ENCODE peak calls at places on chromosomes 6 and 20, in nine cellular contexts. B is GM06990, Y is HFFc6, L is OCI-LY7, F is choroid plexus epithelial cell, K is lower lobe of right lung, R is left ventricle myocardium inferior, G is progenitor cell of endocrine pancreas, E is pancreas. S is an unnamed sample.

GRCh38 chr6:86775893-86776292 is 161.4 kb upstream of the HTR1E start:
- DNase-seq in B (no peak), Y (no peak), L (peak; percentile 20), F (no peak), K (no peak), R (no peak), G (no peak), E (no peak), S (no peak)

GRCh38 chr20:4813076-4813838 is 91.5 kb downstream of the PRND start:
- DNase-seq in B (peak; percentile 84), Y (no peak), L (peak; percentile 87), F (peak; percentile 24), K (no peak), R (no peak), G (no peak), E (no peak), S (no peak)

GRCh38 chr6:158810149-158811095 is 8.7 kb downstream of the EZR start:
- DNase-seq in B (no peak), Y (no peak), L (no peak), F (no peak), K (no peak), R (no peak), G (no peak), E (no peak), S (no peak)

GRCh38 chr6:16291739-16292138 is 53.4 kb downstream of the GMPR start:
- DNase-seq in B (no peak), Y (no peak), L (no peak), F (no peak), K (no peak), R (no peak), G (no peak), E (no peak), S (no peak)

GRCh38 chr20:62464080-62464770 is 11.6 kb downstream of the GATA5 start:
- DNase-seq in B (no peak), Y (no peak), L (no peak), F (no peak), K (no peak), R (no peak), G (no peak), E (no peak), S (no peak)

GRCh38 chr6:7390218-7390878 is 740 bp downstream of the RIOK1 start:
- DNase-seq in B (no peak), Y (peak; percentile 3), L (peak; percentile 48), F (peak; percentile 89), K (no peak), R (no peak), G (no peak), E (no peak), S (no peak)

GRCh38 chr20:37727247-37727956 is 33.6 kb downstream of the CTNNBL1 start:
- DNase-seq in B (no peak), Y (no peak), L (no peak), F (peak; percentile 76), K (no peak), R (no peak), G (no peak), E (no peak), S (no peak)

GRCh38 chr20:33019465-33020277 is 11.8 kb upstream of the BPIFB6 start:
- DNase-seq in B (no peak), Y (no peak), L (no peak), F (no peak), K (no peak), R (no peak), G (no peak), E (no peak), S (no peak)

GRCh38 chr6:12280458-12280857 is 9.7 kb upstream of the EDN1 start:
- DNase-seq in B (no peak), Y (peak; percentile 87), L (no peak), F (peak; percentile 45), K (no peak), R (no peak), G (no peak), E (no peak), S (no peak)

GRCh38 chr6:12280901-12281300 is 9.3 kb upstream of the EDN1 start:
- DNase-seq in B (no peak), Y (no peak), L (no peak), F (no peak), K (no peak), R (no peak), G (no peak), E (no peak), S (no peak)

GRCh38 chr6:12286381-12287132 is 3.6 kb upstream of the EDN1 start:
- DNase-seq in B (no peak), Y (peak; percentile 82), L (no peak), F (peak; percentile 34), K (no peak), R (no peak), G (no peak), E (no peak), S (no peak)

GRCh38 chr6:12288211-12288618 is 1.9 kb upstream of the EDN1 start:
- DNase-seq in B (no peak), Y (no peak), L (no peak), F (no peak), K (peak; percentile 58), R (no peak), G (no peak), E (peak; percentile 64), S (no peak)

DNA sequence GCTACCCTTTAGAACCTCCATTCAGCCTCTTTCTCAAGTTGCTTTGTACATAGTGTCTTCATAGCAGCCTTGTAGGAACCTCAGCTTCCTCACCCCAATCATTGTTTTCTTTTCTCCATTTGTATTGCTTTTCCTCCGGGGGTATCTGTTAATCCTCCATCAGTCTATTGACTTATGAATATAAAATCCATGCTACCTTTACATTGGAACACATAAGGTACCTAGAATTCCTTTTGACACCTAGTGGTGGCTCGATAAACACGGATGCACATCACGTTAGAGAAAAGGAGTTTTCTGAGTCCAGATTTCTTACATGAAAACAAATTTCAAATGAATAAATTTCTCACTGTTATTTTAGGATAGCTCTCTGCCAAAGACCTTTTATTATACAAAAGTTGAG is 6.3 kb upstream of the EDN1 start:
- DNase-seq in B (no peak), Y (no peak), L (no peak), F (no peak), K (no peak), R (no peak), G (no peak), E (no peak), S (no peak)
- TF ChIP-seq CTCF in B (no peak), Y (peak; percentile 26), L (no peak), F (no peak), K (no peak), R (no peak), G (no peak), E (no peak), S (peak; percentile 31)

DNA sequence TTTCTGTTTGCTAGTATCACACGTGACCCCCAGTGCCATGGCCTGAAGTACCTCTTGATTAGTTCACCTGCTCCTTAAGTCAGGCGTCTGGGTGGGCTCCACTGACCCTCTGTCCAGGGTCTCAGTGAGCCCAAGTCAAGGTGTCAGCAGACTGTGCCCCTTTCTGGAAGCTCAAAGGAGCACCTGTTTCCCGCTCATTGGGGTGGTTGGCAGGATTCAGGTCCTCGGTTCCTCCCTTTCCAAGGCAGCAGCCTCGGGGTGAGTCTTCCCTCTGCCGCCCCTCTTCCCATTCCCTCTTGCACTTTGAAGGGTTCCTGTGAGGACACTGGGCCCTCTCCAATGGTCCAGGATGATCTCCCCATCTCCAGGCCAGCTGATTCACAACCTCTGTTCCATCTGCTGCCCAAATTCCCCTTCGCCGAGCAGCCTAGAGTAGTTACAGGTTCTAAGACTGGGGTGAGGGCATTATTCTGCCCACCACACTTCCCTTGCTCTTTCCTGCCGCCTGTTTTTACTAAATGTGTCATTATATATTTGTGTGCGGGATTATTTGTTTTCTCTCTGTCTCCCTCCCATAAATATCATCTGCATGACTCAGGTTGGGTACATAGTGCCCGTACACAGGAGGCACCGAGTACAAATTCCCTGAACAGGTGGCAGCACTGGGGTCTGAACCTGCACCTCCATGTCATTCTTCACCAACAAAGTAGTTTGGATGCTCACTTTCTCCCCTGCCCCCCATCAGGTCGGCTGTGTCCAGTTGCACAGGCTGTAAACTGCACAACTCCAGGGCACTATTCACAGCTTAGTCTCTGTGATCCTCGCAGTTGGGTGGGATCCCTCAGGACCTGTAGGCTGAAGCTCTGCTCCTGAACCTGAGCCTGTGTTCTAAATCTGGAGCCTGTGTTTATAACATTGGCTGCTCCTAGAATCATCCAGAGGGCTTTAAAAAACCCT is 58.5 kb downstream of the RBM38 start:
- DNase-seq in B (no peak), Y (no peak), L (no peak), F (no peak), K (no peak), R (no peak), G (no peak), E (no peak), S (no peak)
- TF ChIP-seq CTCF in B (no peak), Y (no peak), L (peak; percentile 26), F (no peak), K (no peak), R (no peak), G (no peak), E (no peak), S (no peak)

GRCh38 chr20:49787371-49788357 is 25.0 kb upstream of the SLC9A8 start:
- DNase-seq in B (no peak), Y (no peak), L (no peak), F (no peak), K (no peak), R (no peak), G (no peak), E (no peak), S (no peak)

GRCh38 chr20:49785851-49786174 is 26.8 kb upstream of the SLC9A8 start:
- DNase-seq in B (peak; percentile 73), Y (no peak), L (peak; percentile 68), F (no peak), K (no peak), R (no peak), G (no peak), E (no peak), S (no peak)

GRCh38 chr20:49785149-49785850 is 27.3 kb upstream of the SLC9A8 start:
- DNase-seq in B (no peak), Y (no peak), L (no peak), F (no peak), K (no peak), R (no peak), G (no peak), E (no peak), S (no peak)

GRCh38 chr20:49786226-49786625 is 26.4 kb upstream of the SLC9A8 start:
- DNase-seq in B (peak; percentile 34), Y (no peak), L (no peak), F (no peak), K (no peak), R (no peak), G (no peak), E (no peak), S (no peak)

DNA sequence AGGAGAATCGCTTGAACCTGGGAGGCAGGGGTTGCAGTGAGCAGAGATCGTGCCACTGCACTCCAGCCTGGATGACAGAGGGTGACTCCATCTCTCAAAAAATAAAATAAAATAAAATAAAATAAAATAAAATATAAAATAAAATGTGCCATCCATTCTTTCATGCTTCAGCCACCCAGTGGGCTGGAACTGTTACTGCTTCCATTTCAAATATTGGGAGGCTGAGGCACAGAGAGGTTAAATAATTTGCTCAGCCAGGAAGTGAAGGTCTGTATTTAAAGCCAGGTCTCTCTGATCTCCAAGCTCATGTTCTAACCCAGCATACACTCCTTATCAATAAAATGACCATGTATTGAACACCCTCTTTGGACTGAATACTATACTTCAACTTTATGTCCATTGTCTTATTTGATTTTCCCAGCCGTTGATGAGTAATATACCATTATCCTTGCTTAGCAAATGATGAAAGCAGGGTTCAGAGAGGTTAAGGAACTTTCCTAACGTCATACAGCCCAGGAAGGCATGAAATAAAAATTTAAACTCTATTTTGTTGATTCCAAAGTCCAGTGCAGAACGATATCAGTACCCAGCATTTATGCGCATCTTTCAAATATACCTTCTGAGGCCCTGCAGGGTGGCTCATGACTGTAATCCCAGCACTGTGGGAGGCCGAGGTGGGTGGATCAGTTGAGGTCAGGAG is 25.8 kb upstream of the SLC9A8 start:
- DNase-seq in B (no peak), Y (no peak), L (peak; percentile 40), F (peak; percentile 49), K (no peak), R (no peak), G (no peak), E (no peak), S (no peak)
- TF ChIP-seq CTCF in B (peak; percentile 27), Y (peak; percentile 76), L (peak; percentile 55), F (peak; percentile 63), K (peak; percentile 23), R (peak; percentile 39), G (peak; percentile 39), E (no peak), S (peak; percentile 64)

GRCh38 chr6:160156842-160157241 is 35.2 kb downstream of the SLC22A1 start:
- DNase-seq in B (no peak), Y (no peak), L (no peak), F (peak; percentile 53), K (no peak), R (no peak), G (no peak), E (no peak), S (no peak)

GRCh38 chr6:160160450-160160849 is 38.8 kb downstream of the SLC22A1 start:
- DNase-seq in B (no peak), Y (no peak), L (no peak), F (peak; percentile 65), K (no peak), R (no peak), G (no peak), E (no peak), S (no peak)

DNA sequence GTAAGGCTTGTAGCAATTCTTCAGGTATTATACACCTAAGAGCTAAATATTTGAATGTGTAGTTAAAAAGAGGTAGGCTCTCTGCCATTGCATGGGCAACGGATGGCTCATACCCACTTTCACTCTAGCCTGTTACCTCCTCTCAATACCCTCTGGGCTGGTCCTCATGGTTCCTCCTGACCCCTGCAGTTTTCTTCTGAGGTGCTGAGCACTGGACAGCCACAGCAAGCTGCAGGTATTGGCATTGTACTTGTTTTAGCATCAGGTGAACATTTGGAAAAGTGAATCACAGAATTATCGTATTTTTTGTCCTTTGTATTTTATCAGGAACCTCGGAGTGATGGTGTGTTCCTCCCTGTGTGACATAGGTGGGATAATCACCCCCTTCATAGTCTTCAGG is 32.9 kb downstream of the SLC22A1 start:
- DNase-seq in B (no peak), Y (no peak), L (no peak), F (no peak), K (no peak), R (no peak), G (no peak), E (no peak), S (no peak)
- TF ChIP-seq CTCF in B (no peak), Y (no peak), L (no peak), F (no peak), K (no peak), R (no peak), G (no peak), E (no peak), S (no peak)